ENCODE peak calls at places on chromosomes 6 and 20, in seven cellular contexts. C is fibroblast of lung, P is gastrocnemius medialis, R is cardiac muscle cell, M is upper lobe of right lung, A is esophagus muscularis mucosa, F is heart right ventricle. U is an unnamed sample.

GRCh38 chr6:26054659-26054936 is 32.6 kb upstream of the HFE start:
- DNase-seq in C (no peak), P (no peak), R (no peak), M (no peak), A (no peak), F (no peak), U (no peak)

GRCh38 chr6:149513915-149514314 is 29.1 kb upstream of the ZC3H12D start:
- DNase-seq in C (peak; percentile 65), P (no peak), R (peak; percentile 19), M (no peak), A (no peak), F (no peak), U (no peak)

GRCh38 chr6:142323377-142323776 is 21.6 kb downstream of the ADGRG6 start:
- DNase-seq in C (peak; percentile 44), P (no peak), R (no peak), M (no peak), A (no peak), F (no peak), U (no peak)

GRCh38 chr6:133648576-133648975 is 240.3 kb upstream of the TCF21 start:
- DNase-seq in C (peak; percentile 64), P (no peak), R (no peak), M (no peak), A (no peak), F (no peak), U (no peak)

GRCh38 chr20:64069614-64070243 is 6.7 kb downstream of the TCEA2 start:
- DNase-seq in C (no peak), P (no peak), R (peak; percentile 63), M (no peak), A (no peak), F (no peak), U (no peak)

GRCh38 chr20:13211956-13212618 is 9.0 kb upstream of the ISM1 start:
- DNase-seq in C (no peak), P (no peak), R (no peak), M (no peak), A (no peak), F (no peak), U (no peak)

GRCh38 chr6:168983925-168984324 is 269.7 kb downstream of the THBS2 start:
- DNase-seq in C (no peak), P (no peak), R (no peak), M (no peak), A (no peak), F (no peak), U (no peak)

GRCh38 chr6:39899540-39900295 is 34.5 kb downstream of the MOCS1 start:
- DNase-seq in C (no peak), P (no peak), R (no peak), M (no peak), A (no peak), F (no peak), U (no peak)

GRCh38 chr6:131062245-131063027 is 609 bp downstream of the EPB41L2 start:
- DNase-seq in C (no peak), P (no peak), R (peak; percentile 40), M (peak; percentile 72), A (no peak), F (no peak), U (no peak)

GRCh38 chr6:27601668-27602254 is 128.9 kb upstream of the ZNF184 start:
- DNase-seq in C (no peak), P (no peak), R (peak; percentile 30), M (no peak), A (no peak), F (no peak), U (no peak)

GRCh38 chr6:108896111-108896661 is 48.0 kb downstream of the ARMC2 start:
- DNase-seq in C (peak; percentile 94), P (no peak), R (no peak), M (no peak), A (no peak), F (no peak), U (no peak)

GRCh38 chr6:90411292-90411781 is 114.7 kb upstream of the BACH2 start:
- DNase-seq in C (peak; percentile 74), P (no peak), R (no peak), M (no peak), A (no peak), F (no peak), U (no peak)

GRCh38 chr6:36967757-36968156 is 13.2 kb downstream of the PI16 start:
- DNase-seq in C (no peak), P (no peak), R (no peak), M (no peak), A (no peak), F (no peak), U (no peak)

GRCh38 chr6:85015396-85015990 is 251.1 kb upstream of the TBX18 start:
- DNase-seq in C (peak; percentile 28), P (no peak), R (peak; percentile 71), M (peak; percentile 69), A (no peak), F (peak; percentile 31), U (peak; percentile 73)

GRCh38 chr20:4167261-4168004 is 152.1 kb upstream of the RNF24 start:
- DNase-seq in C (no peak), P (no peak), R (no peak), M (no peak), A (no peak), F (no peak), U (no peak)

GRCh38 chr20:53174454-53174853 is 202.3 kb downstream of the TSHZ2 start:
- DNase-seq in C (no peak), P (no peak), R (no peak), M (no peak), A (no peak), F (no peak), U (no peak)

GRCh38 chr6:47247227-47247797 is 62.4 kb downstream of the TNFRSF21 start:
- DNase-seq in C (no peak), P (peak; percentile 9), R (peak; percentile 42), M (no peak), A (no peak), F (no peak), U (no peak)

GRCh38 chr6:24910331-24910849 is 25.4 kb downstream of the RIPOR2 start:
- DNase-seq in C (peak; percentile 30), P (no peak), R (peak; percentile 42), M (peak; percentile 66), A (peak; percentile 72), F (peak; percentile 20), U (no peak)

GRCh38 chr20:10060223-10060622 is 25.4 kb downstream of the ANKEF1 start:
- DNase-seq in C (peak; percentile 6), P (no peak), R (no peak), M (no peak), A (no peak), F (no peak), U (no peak)

GRCh38 chr6:35576647-35577046 is 64.0 kb upstream of the TULP1 start:
- DNase-seq in C (no peak), P (no peak), R (no peak), M (no peak), A (no peak), F (no peak), U (no peak)

GRCh38 chr6:26086214-26086613 is 1.0 kb upstream of the HFE start:
- DNase-seq in C (no peak), P (no peak), R (no peak), M (no peak), A (no peak), F (no peak), U (no peak)

GRCh38 chr20:38706482-38706881 is 17.8 kb upstream of the SLC32A1 start:
- DNase-seq in C (no peak), P (no peak), R (no peak), M (no peak), A (no peak), F (no peak), U (no peak)

DNA sequence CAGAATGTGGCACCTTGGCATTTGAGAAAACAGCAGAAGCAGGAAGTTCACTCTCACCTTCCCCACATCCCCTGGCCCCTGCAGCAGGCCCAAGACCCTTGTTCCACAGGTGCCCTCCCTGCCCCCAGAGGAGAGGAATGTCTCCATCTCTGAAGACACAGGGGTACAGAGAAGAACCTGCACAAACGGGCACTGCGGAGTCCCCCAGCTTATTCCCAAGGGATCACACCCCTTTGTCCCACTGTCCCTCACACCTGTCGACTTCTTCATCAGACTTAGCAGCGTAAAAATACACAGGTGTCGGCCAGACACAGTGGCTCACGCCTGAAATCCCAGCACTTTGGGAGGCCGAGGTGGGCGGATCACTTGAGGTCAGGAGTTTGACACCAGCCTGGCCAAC is 42.9 kb upstream of the TMEM181 start:
- DNase-seq in C (no peak), P (no peak), R (no peak), M (no peak), A (no peak), F (no peak), U (no peak)
- H3K4me1 ChIP-seq in C (no peaks in the 10 kb centered on the region), P (no peaks in the 10 kb centered on the region), R (peaks cover 5% of the 10 kb centered on the region), M (peaks cover 14% of the 10 kb centered on the region), A (peaks cover 15% of the 10 kb centered on the region), F (peaks cover 19% of the 10 kb centered on the region), U (no peaks in the 10 kb centered on the region)

GRCh38 chr6:52384145-52384766 is 22.3 kb downstream of the PAQR8 start:
- DNase-seq in C (no peak), P (no peak), R (no peak), M (no peak), A (no peak), F (no peak), U (no peak)
- H3K27ac ChIP-seq in C (no peak overlapping the region), P (no peak overlapping the region), R (no peak overlapping the region), M (no peak overlapping the region), A (no peak overlapping the region), F (no peak overlapping the region), U (no peak overlapping the region)

GRCh38 chr6:18976091-18976490 is 588.9 kb downstream of the RNF144B start:
- DNase-seq in C (no peak), P (no peak), R (no peak), M (no peak), A (no peak), F (no peak), U (no peak)
- H3K4me1 ChIP-seq in C (no peaks in the 10 kb centered on the region), P (no peaks in the 10 kb centered on the region), R (peaks cover 12% of the 10 kb centered on the region), M (no peaks in the 10 kb centered on the region), A (peaks cover 41% of the 10 kb centered on the region), F (peaks cover 9% of the 10 kb centered on the region), U (no peaks in the 10 kb centered on the region)

GRCh38 chr6:33622456-33623431 is 1.6 kb downstream of the ITPR3 start:
- DNase-seq in C (no peak), P (no peak), R (no peak), M (peak; percentile 82), A (no peak), F (no peak), U (no peak)
- H3K27ac ChIP-seq in C (peak overlapping the region; percentile 58), P (peak overlapping the region; percentile 73), R (no peak overlapping the region), M (peak overlapping the region; percentile 95), A (peak overlapping the region; percentile 90), F (peak overlapping the region; percentile 87), U (peak overlapping the region; percentile 76)